ENCODE peak calls at places on chromosomes 5 and 9, in seven cellular contexts. F is hepatocyte, A is NB4, N is skeletal muscle cell, J is AG10803, W is adipocyte, L is GM12865. R is an unnamed sample.

GRCh38 chr9:120787906-120788305 is 5.3 kb downstream of the FBXW2 start:
- DNase-seq in F (no peak), A (no peak), N (no peak), J (no peak), W (no peak), L (no peak), R (no peak)

GRCh38 chr9:20066120-20066519 is 277.3 kb upstream of the SLC24A2 start:
- DNase-seq in F (no peak), A (no peak), N (no peak), J (no peak), W (no peak), L (peak), R (no peak)

GRCh38 chr5:139193928-139194327 is 4.2 kb downstream of the SIL1 start:
- DNase-seq in F (no peak), A (peak), N (no peak), J (no peak), W (peak), L (peak), R (peak)

GRCh38 chr9:131116281-131117101 is 8.9 kb upstream of the NUP214 start:
- DNase-seq in F (no peak), A (no peak), N (no peak), J (no peak), W (no peak), L (no peak), R (peak)

GRCh38 chr5:171623551-171624097 is 162.0 kb upstream of the SMIM23 start:
- DNase-seq in F (peak), A (no peak), N (no peak), J (no peak), W (no peak), L (no peak), R (no peak)

GRCh38 chr5:171462928-171463843 is 43.7 kb downstream of the FGF18 start:
- DNase-seq in F (no peak), A (no peak), N (no peak), J (peak), W (peak), L (no peak), R (no peak)

GRCh38 chr5:81835813-81836458 is 85.0 kb upstream of the SSBP2 start:
- DNase-seq in F (no peak), A (no peak), N (no peak), J (peak), W (no peak), L (no peak), R (peak)

GRCh38 chr5:110769282-110769681 is 30.5 kb downstream of the SLC25A46 start:
- DNase-seq in F (no peak), A (no peak), N (peak), J (peak), W (peak), L (no peak), R (peak)

GRCh38 chr5:72209515-72210115 is 102.3 kb downstream of the MAP1B start:
- DNase-seq in F (peak), A (peak), N (no peak), J (peak), W (no peak), L (no peak), R (no peak)

GRCh38 chr5:95281211-95281610 is 3.7 kb downstream of the MCTP1 start:
- DNase-seq in F (no peak), A (no peak), N (no peak), J (peak), W (peak), L (no peak), R (peak)

GRCh38 chr9:122218070-122218884 is 10.5 kb downstream of the LHX6 start:
- DNase-seq in F (no peak), A (peak), N (no peak), J (peak), W (no peak), L (no peak), R (no peak)
- H3K4me3 ChIP-seq in F (no peak), A (peak), N (no peak), J (no peak), W (no peak), L (no peak), R (no peak)

GRCh38 chr5:173197375-173197891 is 37.6 kb downstream of the NKX2-5 start:
- DNase-seq in F (no peak), A (no peak), N (no peak), J (peak), W (no peak), L (no peak), R (no peak)
- H3K4me3 ChIP-seq in F (no peak), A (no peak), N (no peak), J (no peak), W (no peak), L (no peak), R (no peak)

GRCh38 chr5:151696470-151697061 is 9.9 kb upstream of the SPARC start:
- DNase-seq in F (peak), A (no peak), N (peak), J (peak), W (peak), L (no peak), R (peak)
- H3K4me3 ChIP-seq in F (no peak), A (no peak), N (peak), J (peak), W (peak), L (no peak), R (peak)

GRCh38 chr5:107668154-107668932 is 2.4 kb downstream of the EFNA5 start:
- DNase-seq in F (no peak), A (no peak), N (no peak), J (no peak), W (no peak), L (no peak), R (no peak)
- H3K4me3 ChIP-seq in F (peak), A (no peak), N (peak), J (no peak), W (peak), L (peak), R (peak)

DNA sequence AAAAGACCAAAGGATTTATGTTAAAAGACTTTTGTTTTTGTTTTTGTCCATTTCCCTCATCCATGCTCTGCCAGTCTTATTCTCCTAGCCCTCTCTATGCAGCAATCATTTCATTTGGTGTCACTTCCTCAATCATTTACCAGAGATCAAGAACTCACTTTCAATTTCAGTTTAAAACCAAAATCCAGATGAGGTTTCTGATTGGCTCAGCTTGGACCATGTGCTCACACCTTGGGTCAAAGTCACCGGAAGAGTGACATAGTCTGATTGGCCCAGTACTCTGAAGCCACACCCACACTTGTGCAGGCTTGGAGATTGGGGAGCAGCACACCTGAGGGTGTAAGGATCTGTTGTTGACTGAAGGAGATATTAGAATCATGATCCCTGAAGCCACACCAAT is 79.6 kb downstream of the TLR4 start:
- DNase-seq in F (no peak), A (peak), N (no peak), J (no peak), W (no peak), L (peak), R (no peak)
- H3K4me3 ChIP-seq in F (no peak), A (no peak), N (no peak), J (no peak), W (peak), L (peak), R (no peak)

DNA sequence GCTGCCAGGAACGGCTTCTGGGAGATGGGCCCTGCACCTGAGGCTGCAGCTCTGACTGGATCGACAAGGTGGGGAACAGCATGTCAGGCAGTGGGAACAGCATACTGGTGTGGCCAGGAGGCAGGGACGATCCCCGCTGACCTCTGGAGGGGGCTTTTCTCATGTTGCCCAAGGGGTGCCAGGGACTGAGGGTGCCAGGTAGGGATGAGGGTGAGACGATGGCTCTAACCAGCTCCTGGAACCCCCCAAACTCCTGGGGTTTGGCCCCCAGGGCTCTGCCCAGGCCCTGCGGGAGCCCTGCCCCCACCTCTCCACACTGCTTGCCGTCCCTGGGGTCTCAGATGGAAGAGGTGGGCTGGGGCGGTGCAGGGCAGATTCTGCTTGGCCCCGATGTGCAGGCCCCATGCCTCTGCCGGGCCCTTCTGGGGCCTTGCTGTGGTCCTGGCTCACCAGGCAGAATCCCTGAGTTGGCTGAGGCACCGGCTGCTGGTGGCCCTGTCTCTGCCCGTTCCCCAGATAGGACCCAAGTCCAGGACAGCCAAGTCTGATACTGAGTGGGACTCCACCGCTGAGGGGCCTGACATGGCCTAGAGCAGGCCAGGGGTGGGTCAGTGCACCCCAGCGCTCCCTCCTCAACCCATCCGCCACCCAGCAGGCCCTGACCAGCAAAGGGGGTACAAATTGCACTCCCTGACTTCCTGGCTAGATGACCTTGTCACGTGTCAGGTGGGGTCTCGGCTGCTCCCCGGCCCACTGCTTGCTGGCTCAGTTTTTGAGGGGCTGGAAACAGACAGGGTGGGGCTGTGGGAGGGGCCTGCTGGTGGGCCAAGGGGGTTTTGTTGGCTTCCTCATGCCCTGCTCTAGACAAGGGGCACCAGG is 28.4 kb upstream of the RNF130 start:
- DNase-seq in F (no peak), A (no peak), N (no peak), J (no peak), W (no peak), L (no peak), R (no peak)
- H3K4me3 ChIP-seq in F (no peak), A (no peak), N (no peak), J (no peak), W (no peak), L (no peak), R (no peak)

DNA sequence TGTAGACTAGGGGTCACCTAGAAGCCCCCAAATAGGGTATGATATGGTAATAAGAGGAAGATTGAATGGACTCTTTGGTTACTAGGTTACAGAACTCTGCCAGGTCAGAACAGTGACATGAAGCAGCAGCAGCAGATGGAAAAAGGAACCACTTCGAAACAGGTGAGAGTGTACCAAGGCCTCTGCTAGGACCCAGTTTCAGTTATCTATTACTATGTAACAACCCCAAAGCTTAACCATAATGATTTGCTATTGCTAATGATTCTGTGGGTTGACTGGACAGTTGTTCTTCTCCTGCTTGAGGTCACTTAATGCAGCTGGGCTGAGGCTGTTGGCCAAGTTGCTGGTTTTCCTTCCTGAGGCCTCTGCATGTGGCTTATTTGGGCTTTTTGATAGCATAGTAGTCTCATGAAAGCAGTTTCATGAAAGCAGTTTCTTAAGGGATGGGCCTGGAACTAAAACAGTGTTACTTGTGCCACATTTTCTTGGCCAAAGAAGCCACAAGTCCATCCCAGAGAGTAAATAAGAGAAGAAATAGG is 17.6 kb downstream of the C9orf43 start:
- DNase-seq in F (no peak), A (no peak), N (no peak), J (peak), W (no peak), L (no peak), R (no peak)
- H3K4me3 ChIP-seq in F (no peak), A (no peak), N (no peak), J (no peak), W (no peak), L (no peak), R (no peak)